ENCODE peak calls at places on chromosomes 1 and 21, in five cellular contexts. N is activated CD8-positive, alpha-beta memory T cell treated with anti-CD3 and anti-CD28 coated beads for 4 hours; C is fibroblast of pulmonary artery; S is fibroblast of the conjunctiva; U is C1 segment of cervical spinal cord. Y is an unnamed sample.
A peak's percentile ranks its signal among the peaks of the same experiment; 100 is the strongest.

GRCh38 chr1:208803371-208803811 is 559.2 kb upstream of the PLXNA2 start:
- DNase-seq in N (no peak), C (no peak), S (no peak), U (no peak), Y (no peak)

GRCh38 chr1:22976461-22977243 is 4.0 kb upstream of the LACTBL1 start:
- DNase-seq in U (peak; percentile 5), N (no peak), S (peak; percentile 81), C (peak; percentile 91), Y (peak; percentile 60)

GRCh38 chr1:1548591-1548990 is 8.2 kb upstream of the TMEM240 start:
- DNase-seq in U (no peak), S (no peak), C (no peak), N (no peak), Y (no peak)

GRCh38 chr1:8915446-8915845 is 30.2 kb upstream of the CA6 start:
- DNase-seq in N (no peak), C (no peak), S (no peak), U (no peak), Y (no peak)

GRCh38 chr1:12344611-12345299 is 114.9 kb downstream of the VPS13D start:
- DNase-seq in S (no peak), U (no peak), N (no peak), C (no peak), Y (no peak)

GRCh38 chr21:33800753-33801423 is 114.7 kb downstream of the ATP5PO start:
- DNase-seq in S (no peak), U (no peak), N (no peak), C (no peak), Y (no peak)

GRCh38 chr1:224510880-224511645 is 76.5 kb upstream of the WDR26 start:
- DNase-seq in S (no peak), U (no peak), C (peak; percentile 36), N (no peak), Y (no peak)

GRCh38 chr1:162422662-162423375 is 10.9 kb upstream of the SH2D1B start:
- DNase-seq in S (no peak), U (no peak), N (no peak), C (no peak), Y (no peak)

GRCh38 chr1:3393024-3393986 is 61.2 kb upstream of the ARHGEF16 start:
- DNase-seq in S (no peak), C (no peak), U (no peak), N (no peak), Y (no peak)

GRCh38 chr1:20336105-20336605 is 45.5 kb downstream of the VWA5B1 start:
- DNase-seq in N (no peak), U (no peak), C (no peak), S (no peak), Y (no peak)

GRCh38 chr1:41876533-41877445 is 41.9 kb downstream of the HIVEP3 start:
- DNase-seq in C (peak; percentile 51), U (no peak), N (no peak), S (no peak), Y (no peak)

GRCh38 chr1:94817697-94818096 is 2.5 kb upstream of the SLC44A3 start:
- DNase-seq in C (no peak), U (no peak), S (no peak), N (no peak), Y (no peak)

GRCh38 chr1:172360960-172361359 is 59.5 kb upstream of the C1orf105 start:
- DNase-seq in N (no peak), C (no peak), S (no peak), U (no peak), Y (no peak)

GRCh38 chr1:18646091-18646775 is 15.6 kb downstream of the PAX7 start:
- DNase-seq in N (no peak), C (no peak), S (no peak), U (no peak), Y (no peak)

GRCh38 chr21:37675202-37675801 is 241.0 kb downstream of the KCNJ6 start:
- DNase-seq in S (peak; percentile 14), U (no peak), C (peak; percentile 59), N (peak; percentile 3), Y (no peak)

GRCh38 chr1:156578006-156578405 is 1.5 kb upstream of the TTC24 start:
- DNase-seq in U (no peak), N (no peak), S (no peak), C (no peak), Y (no peak)

GRCh38 chr1:235087906-235088305 is 40.7 kb downstream of the TOMM20 start:
- DNase-seq in N (no peak), U (no peak), S (no peak), C (no peak), Y (no peak)

GRCh38 chr1:98181041-98181764 is 260.4 kb upstream of the DPYD start:
- DNase-seq in U (no peak), C (no peak), S (no peak), N (no peak), Y (no peak)

GRCh38 chr1:48223372-48224081 is 1.0 kb downstream of the SLC5A9 start:
- DNase-seq in S (no peak), U (no peak), C (no peak), N (no peak), Y (no peak)

GRCh38 chr1:89836997-89837909 is 16.4 kb downstream of the LRRC8D start:
- DNase-seq in N (no peak), U (no peak), C (no peak), S (no peak), Y (no peak)

GRCh38 chr1:33349081-33349759 is 28.3 kb upstream of the A3GALT2 start:
- DNase-seq in S (no peak), C (peak; percentile 42), U (no peak), N (peak; percentile 6), Y (no peak)

GRCh38 chr1:199954701-199955100 is 72.8 kb upstream of the NR5A2 start:
- DNase-seq in N (no peak), U (no peak), C (no peak), S (no peak), Y (no peak)

GRCh38 chr1:172533511-172534116 is 664 bp downstream of the SUCO start:
- DNase-seq in U (peak; percentile 24), N (no peak), C (peak; percentile 24), S (no peak), Y (peak; percentile 33)

GRCh38 chr1:18643154-18644012 is 12.7 kb downstream of the PAX7 start:
- DNase-seq in C (no peak), N (no peak), S (no peak), U (no peak), Y (no peak)

GRCh38 chr1:38102576-38102975 is 56.0 kb upstream of the POU3F1 start:
- DNase-seq in U (no peak), S (no peak), C (no peak), N (no peak), Y (no peak)

GRCh38 chr1:68459796-68460195 is 10.0 kb upstream of the RPE65 start:
- DNase-seq in U (no peak), S (no peak), C (peak; percentile 33), N (no peak), Y (no peak)

GRCh38 chr21:35282944-35283343 is 233.8 kb upstream of the RUNX1 start:
- DNase-seq in S (no peak), U (no peak), N (no peak), C (no peak), Y (no peak)